ENCODE peak calls at places on chromosomes 16 and 17, in nine cellular contexts. V is CD8-positive, alpha-beta T cell; C is tibial artery; A is ovary; J is foreskin fibroblast; N is fibroblast of mammary gland; E is ascending aorta; T is suprapubic skin; Y is Calu3. B is an unnamed sample.

GRCh38 chr17:7650509-7651096 is at the start of gene ATP1B2:
- DNase-seq in J (peak), N (peak), Y (peak), T (no peak), V (peak), C (no peak), A (peak), E (peak), B (peak)

GRCh38 chr16:3625911-3626732 is 14.7 kb upstream of the SLX4 start:
- DNase-seq in E (no peak), T (no peak), Y (no peak), N (no peak), V (no peak), C (no peak), A (no peak), J (no peak), B (peak)

GRCh38 chr16:80924372-80924978 is 82.2 kb downstream of the CMC2 start:
- DNase-seq in T (no peak), J (peak), N (peak), Y (peak), E (no peak), V (no peak), A (peak), C (no peak), B (peak)

GRCh38 chr17:335691-336090 is 16.9 kb downstream of the RPH3AL start:
- DNase-seq in N (no peak), T (no peak), A (peak), J (no peak), Y (no peak), C (peak), E (peak), V (no peak), B (no peak)

GRCh38 chr17:64718058-64718457 is 56.0 kb upstream of the SMURF2 start:
- DNase-seq in V (no peak), Y (no peak), A (no peak), T (no peak), E (no peak), N (no peak), J (no peak), C (no peak), B (no peak)

GRCh38 chr17:7238418-7239090 is 703 bp downstream of the PHF23 start:
- DNase-seq in A (peak), C (no peak), E (peak), J (peak), N (no peak), Y (no peak), V (no peak), T (no peak), B (peak)

GRCh38 chr17:9138161-9138717 is 116.9 kb downstream of the NTN1 start:
- DNase-seq in N (no peak), J (no peak), C (no peak), V (no peak), T (no peak), Y (no peak), E (no peak), A (no peak), B (no peak)

GRCh38 chr17:42475853-42476252 is 17.2 kb downstream of the ATP6V0A1 start:
- DNase-seq in A (no peak), C (no peak), T (no peak), E (no peak), Y (no peak), J (no peak), N (peak), V (no peak), B (no peak)

GRCh38 chr16:4273858-4274291 is 1.1 kb upstream of the TFAP4 start:
- DNase-seq in V (no peak), T (peak), Y (peak), J (peak), C (peak), N (peak), E (peak), A (peak), B (peak)

GRCh38 chr16:11535494-11535893 is 51.2 kb downstream of the LITAF start:
- DNase-seq in C (no peak), V (no peak), J (no peak), T (no peak), Y (peak), A (no peak), E (no peak), N (no peak), B (no peak)

GRCh38 chr17:43019418-43019817 is 2.8 kb downstream of the VAT1 start:
- DNase-seq in V (no peak), A (peak), J (peak), N (peak), Y (no peak), E (no peak), T (no peak), C (no peak), B (no peak)

GRCh38 chr17:72426948-72427760 is 306.3 kb downstream of the SOX9 start:
- DNase-seq in C (no peak), E (peak), A (no peak), J (no peak), V (no peak), Y (no peak), N (no peak), T (no peak), B (no peak)

GRCh38 chr16:72990003-72990521 is 57.9 kb downstream of the ZFHX3 start:
- DNase-seq in C (peak), V (no peak), J (peak), T (peak), E (peak), A (no peak), Y (peak), N (peak), B (no peak)

GRCh38 chr17:76124582-76125390 is 16.3 kb downstream of the FOXJ1 start:
- DNase-seq in N (peak), Y (no peak), C (no peak), V (no peak), T (no peak), A (no peak), J (no peak), E (no peak), B (peak)

GRCh38 chr17:50292465-50292864 is 18.2 kb downstream of the TMEM92 start:
- DNase-seq in N (no peak), E (no peak), T (no peak), V (no peak), C (no peak), J (no peak), A (no peak), Y (no peak), B (no peak)

GRCh38 chr17:38578641-38579480 is 26.9 kb downstream of the SRCIN1 start:
- DNase-seq in N (no peak), E (no peak), T (no peak), A (no peak), Y (no peak), C (no peak), V (no peak), J (no peak), B (no peak)

GRCh38 chr17:38578229-38578628 is 27.5 kb downstream of the SRCIN1 start:
- DNase-seq in C (no peak), V (no peak), A (no peak), Y (no peak), T (no peak), N (no peak), J (peak), E (no peak), B (no peak)

GRCh38 chr17:38577645-38578173 is 28.0 kb downstream of the SRCIN1 start:
- DNase-seq in C (no peak), J (no peak), E (no peak), T (no peak), N (no peak), V (no peak), A (no peak), Y (no peak), B (no peak)

GRCh38 chr17:38575781-38576180 is 30.0 kb downstream of the SRCIN1 start:
- DNase-seq in N (no peak), Y (no peak), T (no peak), E (no peak), A (no peak), C (no peak), J (no peak), V (no peak), B (no peak)

GRCh38 chr17:38577244-38577643 is 28.5 kb downstream of the SRCIN1 start:
- DNase-seq in A (no peak), T (no peak), V (no peak), J (no peak), Y (no peak), E (no peak), N (no peak), C (no peak), B (no peak)
- TF ChIP-seq CTCF in A (no peak), T (no peak), V (no peak), J (no peak), Y (peak), E (no peak), N (no peak), C (no peak), B (no peak)

GRCh38 chr16:89038221-89038721 is 55.4 kb upstream of the ACSF3 start:
- DNase-seq in V (no peak), Y (no peak), J (no peak), T (no peak), C (no peak), N (no peak), A (no peak), E (no peak), B (no peak)
- TF ChIP-seq CTCF in V (no peak), Y (no peak), J (no peak), T (no peak), C (no peak), N (no peak), A (no peak), E (no peak), B (no peak)

GRCh38 chr17:57285681-57286080 is 29.4 kb downstream of the MSI2 start:
- DNase-seq in J (no peak), E (no peak), V (no peak), Y (no peak), T (no peak), A (no peak), N (no peak), C (no peak), B (no peak)
- TF ChIP-seq CTCF in J (no peak), E (no peak), V (no peak), Y (no peak), T (no peak), A (no peak), N (no peak), C (no peak), B (no peak)

DNA sequence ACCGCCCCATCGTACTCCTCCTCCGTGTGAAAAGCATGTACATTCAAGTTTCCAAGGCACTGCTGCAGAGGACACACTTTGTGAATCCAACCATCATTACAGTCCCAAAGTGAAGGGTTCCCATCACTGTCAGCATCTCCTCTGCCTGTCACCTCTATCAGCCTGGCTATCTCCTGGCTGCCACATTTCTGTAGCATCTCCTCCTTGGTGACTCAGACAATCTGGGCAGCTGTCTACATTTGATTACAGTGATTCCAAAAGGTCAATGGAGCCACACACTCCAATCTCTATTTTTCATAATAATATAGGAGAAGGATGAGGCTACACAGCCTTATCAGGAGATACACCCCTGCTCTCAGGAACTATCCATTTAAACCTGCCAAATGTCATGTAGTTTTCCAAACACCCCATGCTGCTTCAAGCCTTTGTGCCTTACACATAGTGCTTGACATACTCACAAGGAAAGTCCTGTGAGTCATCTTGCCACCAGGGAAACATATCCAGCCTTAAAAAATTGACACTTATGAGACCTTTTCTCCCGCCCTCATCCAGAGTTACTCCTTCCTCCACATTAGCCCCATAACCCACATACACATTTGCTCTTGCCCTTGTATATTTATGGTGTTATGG is 250.2 kb upstream of the CDH5 start:
- DNase-seq in V (no peak), J (peak), C (no peak), T (no peak), E (no peak), N (peak), Y (no peak), A (no peak), B (no peak)
- TF ChIP-seq CTCF in V (no peak), J (no peak), C (no peak), T (no peak), E (no peak), N (no peak), Y (no peak), A (no peak), B (no peak)

GRCh38 chr16:47461598-47462266 is 601 bp downstream of the PHKB start:
- DNase-seq in A (no peak), Y (peak), T (no peak), E (no peak), J (peak), N (peak), V (no peak), C (no peak), B (peak)
- TF ChIP-seq CTCF in A (no peak), Y (no peak), T (no peak), E (no peak), J (no peak), N (no peak), V (no peak), C (no peak), B (no peak)

GRCh38 chr17:45308840-45309239 is 8.0 kb downstream of the MAP3K14 start:
- DNase-seq in Y (no peak), E (no peak), N (no peak), A (no peak), J (no peak), C (no peak), V (no peak), T (no peak), B (no peak)

GRCh38 chr17:45308016-45308365 is 8.8 kb downstream of the MAP3K14 start:
- DNase-seq in V (no peak), J (no peak), C (no peak), E (no peak), Y (no peak), N (no peak), T (no peak), A (no peak), B (no peak)

GRCh38 chr17:45306094-45306493 is 10.7 kb downstream of the MAP3K14 start:
- DNase-seq in T (no peak), E (no peak), Y (no peak), A (no peak), N (no peak), J (no peak), C (no peak), V (no peak), B (no peak)

GRCh38 chr17:45306623-45307022 is 10.2 kb downstream of the MAP3K14 start:
- DNase-seq in E (no peak), V (no peak), C (no peak), A (no peak), Y (no peak), T (no peak), N (no peak), J (no peak), B (no peak)

DNA sequence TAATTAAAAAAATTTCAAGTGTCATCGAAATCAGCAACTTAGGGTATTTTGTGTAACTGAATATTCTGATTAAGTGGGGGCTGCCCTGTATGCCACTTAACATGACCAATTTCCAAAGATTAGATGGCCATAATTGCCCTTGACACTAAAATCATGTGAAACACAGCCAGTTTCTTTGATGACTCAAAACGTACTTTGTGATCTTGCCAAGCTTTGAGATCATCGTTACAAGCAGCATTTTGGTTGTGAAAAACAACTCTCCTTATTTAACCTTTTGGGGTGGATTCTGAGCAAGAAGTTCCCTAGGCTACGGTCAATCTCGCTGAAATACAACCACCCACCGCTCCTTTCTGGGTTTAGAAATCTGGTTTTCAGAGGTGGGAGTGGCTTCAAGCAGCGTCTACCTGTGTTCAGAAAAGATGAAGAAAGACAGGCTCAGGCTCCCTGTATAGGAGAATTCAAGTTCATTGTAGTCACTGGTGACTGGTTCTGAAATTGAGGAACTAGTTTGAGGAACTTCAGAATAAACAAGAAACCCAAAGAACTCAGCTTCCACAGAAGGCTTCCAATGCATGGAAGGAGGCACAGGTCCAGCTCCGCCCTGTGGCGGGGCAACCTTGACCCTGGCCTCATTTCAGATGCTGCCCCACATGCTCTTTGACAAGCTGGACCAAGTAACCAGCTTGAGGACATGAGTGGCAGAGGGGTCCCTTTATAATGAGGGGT is 9.4 kb downstream of the MAP3K14 start:
- DNase-seq in A (peak), V (no peak), E (no peak), Y (no peak), T (no peak), N (peak), C (no peak), J (peak), B (peak)
- TF ChIP-seq CTCF in A (no peak), V (no peak), E (no peak), Y (no peak), T (no peak), N (no peak), C (no peak), J (no peak), B (no peak)